ENCODE peak calls at places on chromosomes 2 and 18, in nine cellular contexts. I, R, M, W, H, P, Z, A and D are unnamed samples.

GRCh38 chr2:215950009-215950408 is 63.3 kb downstream of the MREG start:
- DNase-seq in I (no peak), R (peak; percentile 74), M (no peak), W (no peak), H (peak; percentile 37), P (no peak), Z (peak; percentile 72), A (peak; percentile 53), D (no peak)

GRCh38 chr18:4283746-4284291 is 171.3 kb downstream of the DLGAP1 start:
- DNase-seq in I (no peak), R (no peak), M (no peak), W (no peak), H (no peak), P (no peak), Z (no peak), A (no peak), D (no peak)

GRCh38 chr2:28352104-28352503 is 40.6 kb upstream of the FOSL2 start:
- DNase-seq in I (no peak), R (no peak), M (no peak), W (no peak), H (no peak), P (no peak), Z (no peak), A (no peak), D (no peak)

GRCh38 chr2:98795903-98796676 is 65.2 kb upstream of the MGAT4A start:
- DNase-seq in I (no peak), R (no peak), M (no peak), W (no peak), H (no peak), P (no peak), Z (peak; percentile 15), A (no peak), D (no peak)

GRCh38 chr2:234025475-234025874 is 25.0 kb upstream of the SPP2 start:
- DNase-seq in I (no peak), R (peak; percentile 5), M (no peak), W (no peak), H (peak; percentile 27), P (no peak), Z (peak; percentile 9), A (no peak), D (peak; percentile 38)

GRCh38 chr2:11141319-11141718 is 13.9 kb upstream of the SLC66A3 start:
- DNase-seq in I (no peak), R (no peak), M (no peak), W (no peak), H (no peak), P (no peak), Z (no peak), A (no peak), D (no peak)

GRCh38 chr2:215410932-215411285 is 25.0 kb downstream of the FN1 start:
- DNase-seq in I (no peak), R (peak; percentile 96), M (no peak), W (no peak), H (no peak), P (no peak), Z (peak; percentile 96), A (peak; percentile 94), D (no peak)

GRCh38 chr2:231935207-231935524 is 9.0 kb upstream of the NPPC start:
- DNase-seq in I (no peak), R (no peak), M (no peak), W (peak; percentile 61), H (no peak), P (no peak), Z (no peak), A (no peak), D (no peak)